ENCODE peak calls at places on chromosomes 13 and 19, in six cellular contexts. One of them, this sample, is unnamed.

GRCh38 chr19:18833141-18833476 is 1.4 kb downstream of the UPF1 start:
- DNase-seq in GM12892: no peak
- DNase-seq in prostate gland: no peak
- DNase-seq in endothelial cell of umbilical vein: no peak
- DNase-seq in Panc1: no peak
- DNase-seq in GM23338: no peak
- DNase-seq in this sample: no peak

GRCh38 chr19:4710281-4710600 is 13.4 kb downstream of the DPP9 start:
- DNase-seq in GM12892: no peak
- DNase-seq in prostate gland: no peak
- DNase-seq in endothelial cell of umbilical vein: no peak
- DNase-seq in Panc1: no peak
- DNase-seq in GM23338: no peak
- DNase-seq in this sample: no peak

GRCh38 chr19:47445937-47446402 is 25.7 kb downstream of the SLC8A2 start:
- DNase-seq in GM12892: no peak
- DNase-seq in prostate gland: peak
- DNase-seq in endothelial cell of umbilical vein: no peak
- DNase-seq in Panc1: no peak
- DNase-seq in GM23338: peak
- DNase-seq in this sample: peak

GRCh38 chr19:19460761-19461265 is 54.5 kb downstream of the TSSK6 start:
- DNase-seq in GM12892: no peak
- DNase-seq in prostate gland: no peak
- DNase-seq in endothelial cell of umbilical vein: peak
- DNase-seq in Panc1: no peak
- DNase-seq in GM23338: peak
- DNase-seq in this sample: peak

GRCh38 chr13:72590091-72590490 is 137.3 kb downstream of the MZT1 start:
- DNase-seq in GM12892: no peak
- DNase-seq in prostate gland: no peak
- DNase-seq in endothelial cell of umbilical vein: no peak
- DNase-seq in Panc1: no peak
- DNase-seq in GM23338: no peak
- DNase-seq in this sample: no peak

GRCh38 chr19:17680235-17680722 is 7.9 kb downstream of the UNC13A start:
- DNase-seq in GM12892: peak
- DNase-seq in prostate gland: no peak
- DNase-seq in endothelial cell of umbilical vein: peak
- DNase-seq in Panc1: no peak
- DNase-seq in GM23338: peak
- DNase-seq in this sample: no peak

GRCh38 chr19:14027856-14028450 is at the start of gene RLN3:
- DNase-seq in GM12892: no peak
- DNase-seq in prostate gland: no peak
- DNase-seq in endothelial cell of umbilical vein: no peak
- DNase-seq in Panc1: no peak
- DNase-seq in GM23338: no peak
- DNase-seq in this sample: no peak

GRCh38 chr19:39236527-39236926 is 8.3 kb downstream of the IFNL3 start:
- DNase-seq in GM12892: no peak
- DNase-seq in prostate gland: no peak
- DNase-seq in endothelial cell of umbilical vein: no peak
- DNase-seq in Panc1: no peak
- DNase-seq in GM23338: no peak
- DNase-seq in this sample: no peak

GRCh38 chr19:37304190-37304883 is 66.6 kb upstream of the ZNF527 start:
- DNase-seq in GM12892: no peak
- DNase-seq in prostate gland: no peak
- DNase-seq in endothelial cell of umbilical vein: no peak
- DNase-seq in Panc1: no peak
- DNase-seq in GM23338: no peak
- DNase-seq in this sample: peak
- TF ChIP-seq POLR2AphosphoS5 in GM12892: no peak
- TF ChIP-seq POLR2AphosphoS5 in prostate gland: peak
- TF ChIP-seq POLR2AphosphoS5 in endothelial cell of umbilical vein: no peak
- TF ChIP-seq POLR2AphosphoS5 in Panc1: no peak
- TF ChIP-seq POLR2AphosphoS5 in GM23338: no peak
- TF ChIP-seq POLR2AphosphoS5 in this sample: no peak

DNA sequence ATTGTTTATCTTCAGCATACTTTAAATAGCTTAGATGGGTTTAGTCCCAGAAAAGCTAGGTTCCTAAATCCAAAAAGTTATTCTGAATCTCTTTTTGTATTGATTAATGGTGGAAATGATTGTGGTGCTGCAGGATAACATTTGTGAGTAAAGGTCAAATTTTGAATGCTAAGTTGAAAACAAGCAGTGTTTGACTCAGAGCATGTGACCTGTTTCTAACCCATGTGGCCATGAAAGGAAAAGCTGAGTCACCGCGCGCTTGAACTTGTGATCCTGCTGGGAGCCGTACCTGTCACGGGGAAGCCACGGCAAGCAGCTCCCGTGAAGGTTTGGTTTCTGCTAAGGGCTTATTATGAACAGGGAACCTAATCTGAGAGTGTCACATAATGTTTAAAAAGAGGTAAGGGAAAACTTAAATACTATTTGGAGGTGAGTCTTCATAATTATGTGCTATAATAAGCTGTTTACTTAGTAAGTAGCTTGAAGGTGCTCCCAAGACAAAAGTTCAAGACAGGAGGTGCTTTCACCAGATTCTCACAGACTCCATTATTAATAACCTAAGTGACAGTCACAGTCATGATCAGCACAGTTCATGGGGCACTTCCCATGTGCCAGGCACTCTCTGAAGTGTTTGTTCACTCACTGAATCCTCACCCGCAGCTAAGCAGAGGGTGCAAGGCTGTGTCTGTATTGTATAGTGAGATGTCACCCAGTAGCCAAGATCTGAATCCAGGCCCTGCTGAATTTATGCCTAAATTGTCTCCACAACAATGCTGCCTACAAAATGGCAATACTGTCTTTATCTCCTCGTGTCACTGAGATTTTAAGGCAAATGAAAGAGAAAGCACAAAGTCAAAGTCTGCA is 286.5 kb downstream of the MYO16 start:
- DNase-seq in GM12892: no peak
- DNase-seq in prostate gland: peak
- DNase-seq in endothelial cell of umbilical vein: peak
- DNase-seq in Panc1: no peak
- DNase-seq in GM23338: peak
- DNase-seq in this sample: no peak
- TF ChIP-seq POLR2AphosphoS5 in GM12892: no peak
- TF ChIP-seq POLR2AphosphoS5 in prostate gland: peak
- TF ChIP-seq POLR2AphosphoS5 in endothelial cell of umbilical vein: peak
- TF ChIP-seq POLR2AphosphoS5 in Panc1: no peak
- TF ChIP-seq POLR2AphosphoS5 in GM23338: no peak
- TF ChIP-seq POLR2AphosphoS5 in this sample: no peak

GRCh38 chr19:1039646-1040475 is at the start of gene ABCA7:
- DNase-seq in GM12892: peak
- DNase-seq in prostate gland: peak
- DNase-seq in endothelial cell of umbilical vein: peak
- DNase-seq in Panc1: peak
- DNase-seq in GM23338: peak
- DNase-seq in this sample: peak

GRCh38 chr19:1038995-1039645 is 787 bp upstream of the ABCA7 start:
- DNase-seq in GM12892: no peak
- DNase-seq in prostate gland: no peak
- DNase-seq in endothelial cell of umbilical vein: no peak
- DNase-seq in Panc1: no peak
- DNase-seq in GM23338: peak
- DNase-seq in this sample: no peak

GRCh38 chr19:1037553-1038115 is 2.3 kb upstream of the ABCA7 start:
- DNase-seq in GM12892: no peak
- DNase-seq in prostate gland: no peak
- DNase-seq in endothelial cell of umbilical vein: no peak
- DNase-seq in Panc1: no peak
- DNase-seq in GM23338: no peak
- DNase-seq in this sample: no peak

GRCh38 chr19:1032264-1032867 is 6.0 kb downstream of the CNN2 start:
- DNase-seq in GM12892: no peak
- DNase-seq in prostate gland: no peak
- DNase-seq in endothelial cell of umbilical vein: no peak
- DNase-seq in Panc1: no peak
- DNase-seq in GM23338: no peak
- DNase-seq in this sample: no peak

DNA sequence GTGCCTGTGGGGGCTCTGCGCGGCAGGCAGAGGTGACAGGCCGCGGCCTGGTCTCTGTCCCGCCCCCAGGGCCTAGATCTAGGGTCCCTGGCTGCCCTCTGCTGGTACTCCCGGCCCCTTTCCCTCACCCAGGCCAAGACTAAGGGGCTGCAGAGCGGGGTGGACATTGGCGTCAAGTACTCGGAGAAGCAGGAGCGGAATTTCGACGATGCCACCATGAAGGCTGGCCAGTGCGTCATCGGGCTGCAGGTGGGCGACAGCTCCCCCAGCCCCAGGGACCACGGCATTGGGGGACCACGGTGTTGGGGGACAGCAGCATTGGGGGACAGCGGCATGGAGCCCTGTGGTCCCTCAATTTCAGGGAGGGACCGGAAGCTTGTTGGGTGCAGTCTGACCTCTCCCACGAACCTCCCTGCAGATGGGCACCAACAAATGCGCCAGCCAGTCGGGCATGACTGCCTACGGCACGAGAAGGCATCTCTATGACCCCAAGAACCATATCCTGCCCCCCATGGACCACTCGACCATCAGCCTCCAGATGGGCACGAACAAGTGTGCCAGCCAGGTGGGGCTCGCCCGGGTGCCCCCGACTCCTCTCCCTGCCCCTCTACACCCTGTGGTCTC is 3.8 kb upstream of the ABCA7 start:
- DNase-seq in GM12892: no peak
- DNase-seq in prostate gland: no peak
- DNase-seq in endothelial cell of umbilical vein: no peak
- DNase-seq in Panc1: no peak
- DNase-seq in GM23338: peak
- DNase-seq in this sample: no peak
- TF ChIP-seq POLR2AphosphoS5 in GM12892: peak
- TF ChIP-seq POLR2AphosphoS5 in prostate gland: no peak
- TF ChIP-seq POLR2AphosphoS5 in endothelial cell of umbilical vein: no peak
- TF ChIP-seq POLR2AphosphoS5 in Panc1: no peak
- TF ChIP-seq POLR2AphosphoS5 in GM23338: no peak
- TF ChIP-seq POLR2AphosphoS5 in this sample: no peak

GRCh38 chr13:59750860-59751259 is 412.9 kb downstream of the DIAPH3 start:
- DNase-seq in GM12892: no peak
- DNase-seq in prostate gland: no peak
- DNase-seq in endothelial cell of umbilical vein: peak
- DNase-seq in Panc1: no peak
- DNase-seq in GM23338: peak
- DNase-seq in this sample: peak
- TF ChIP-seq POLR2AphosphoS5 in GM12892: no peak
- TF ChIP-seq POLR2AphosphoS5 in prostate gland: no peak
- TF ChIP-seq POLR2AphosphoS5 in endothelial cell of umbilical vein: no peak
- TF ChIP-seq POLR2AphosphoS5 in Panc1: no peak
- TF ChIP-seq POLR2AphosphoS5 in GM23338: no peak
- TF ChIP-seq POLR2AphosphoS5 in this sample: no peak

DNA sequence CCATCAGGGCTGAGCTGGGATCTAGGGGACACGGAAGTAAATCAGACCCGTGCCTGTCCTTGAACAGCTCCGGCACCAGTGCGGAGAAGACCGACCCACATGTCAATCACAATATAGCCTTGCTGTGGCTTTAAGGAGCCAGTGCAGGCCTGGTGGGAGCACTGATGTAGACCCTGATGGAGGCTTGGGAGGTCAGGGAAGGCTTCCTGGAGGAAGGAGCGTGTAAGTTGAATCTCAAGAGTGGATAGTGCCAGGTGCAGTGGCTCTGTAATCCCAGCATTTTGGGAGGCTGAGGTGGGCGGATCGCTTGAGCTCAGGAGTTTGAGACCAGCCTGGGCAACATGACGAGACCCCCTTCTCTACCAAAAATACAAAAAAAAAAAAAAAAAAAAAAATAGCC is 10.8 kb upstream of the CACNG8 start:
- DNase-seq in GM12892: no peak
- DNase-seq in prostate gland: no peak
- DNase-seq in endothelial cell of umbilical vein: no peak
- DNase-seq in Panc1: no peak
- DNase-seq in GM23338: no peak
- DNase-seq in this sample: no peak
- TF ChIP-seq POLR2AphosphoS5 in GM12892: no peak
- TF ChIP-seq POLR2AphosphoS5 in prostate gland: no peak
- TF ChIP-seq POLR2AphosphoS5 in endothelial cell of umbilical vein: no peak
- TF ChIP-seq POLR2AphosphoS5 in Panc1: no peak
- TF ChIP-seq POLR2AphosphoS5 in GM23338: no peak
- TF ChIP-seq POLR2AphosphoS5 in this sample: no peak

GRCh38 chr19:40778045-40778864 is at the start of gene RAB4B:
- DNase-seq in GM12892: peak
- DNase-seq in prostate gland: peak
- DNase-seq in endothelial cell of umbilical vein: peak
- DNase-seq in Panc1: peak
- DNase-seq in GM23338: peak
- DNase-seq in this sample: peak
- TF ChIP-seq POLR2AphosphoS5 in GM12892: no peak
- TF ChIP-seq POLR2AphosphoS5 in prostate gland: peak
- TF ChIP-seq POLR2AphosphoS5 in endothelial cell of umbilical vein: peak
- TF ChIP-seq POLR2AphosphoS5 in Panc1: peak
- TF ChIP-seq POLR2AphosphoS5 in GM23338: peak
- TF ChIP-seq POLR2AphosphoS5 in this sample: peak